ENCODE peak calls at places on chromosomes 16 and 17, in seven cellular contexts. N is CD8-positive, alpha-beta T cell; B is dorsolateral prefrontal cortex; J is A549; A is endodermal cell; H is naive thymus-derived CD4-positive, alpha-beta T cell; D is sigmoid colon. F is an unnamed sample.

GRCh38 chr16:57167951-57168350 is 17.9 kb downstream of the PSME3IP1 start:
- DNase-seq in N (no peak), B (no peak), J (no peak), A (no peak), H (peak), D (peak), F (no peak)

GRCh38 chr17:50165867-50166517 is at the start of gene SGCA:
- DNase-seq in N (no peak), B (peak), J (no peak), A (no peak), H (no peak), D (no peak), F (no peak)

GRCh38 chr17:66849136-66849655 is 14.3 kb downstream of the CACNG5 start:
- DNase-seq in N (no peak), B (no peak), J (no peak), A (no peak), H (no peak), D (no peak), F (no peak)

GRCh38 chr17:79019631-79020584 is 4.1 kb upstream of the C1QTNF1 start:
- DNase-seq in N (no peak), B (no peak), J (peak), A (peak), H (peak), D (peak), F (no peak)

GRCh38 chr16:51556694-51557327 is 405.7 kb upstream of the SALL1 start:
- DNase-seq in N (no peak), B (no peak), J (peak), A (no peak), H (no peak), D (peak), F (no peak)

GRCh38 chr17:30947796-30948195 is 23.0 kb upstream of the RNF135 start:
- DNase-seq in N (no peak), B (no peak), J (no peak), A (no peak), H (no peak), D (no peak), F (no peak)

GRCh38 chr17:49715221-49715620 is 7.5 kb upstream of the SLC35B1 start:
- DNase-seq in N (no peak), B (no peak), J (no peak), A (no peak), H (no peak), D (no peak), F (no peak)

GRCh38 chr16:53692146-53692545 is 11.5 kb downstream of the RPGRIP1L start:
- DNase-seq in N (no peak), B (no peak), J (no peak), A (peak), H (no peak), D (no peak), F (no peak)

GRCh38 chr16:73396556-73396955 is 348.6 kb upstream of the ZFHX3 start:
- DNase-seq in N (no peak), B (no peak), J (no peak), A (peak), H (no peak), D (no peak), F (no peak)

GRCh38 chr16:4936181-4936990 is 562 bp downstream of the PPL start:
- DNase-seq in N (no peak), B (no peak), J (no peak), A (peak), H (no peak), D (peak), F (no peak)

GRCh38 chr17:55327225-55328088 is 62.7 kb downstream of the HLF start:
- DNase-seq in N (no peak), B (no peak), J (no peak), A (peak), H (no peak), D (no peak), F (no peak)

GRCh38 chr16:30649725-30650368 is 913 bp upstream of the PRR14 start:
- DNase-seq in N (no peak), B (no peak), J (no peak), A (no peak), H (no peak), D (no peak), F (no peak)

GRCh38 chr17:50283246-50283645 is 9.0 kb downstream of the TMEM92 start:
- DNase-seq in N (no peak), B (no peak), J (no peak), A (peak), H (no peak), D (no peak), F (no peak)

GRCh38 chr16:8675183-8676159 is 1.1 kb downstream of the ABAT start:
- DNase-seq in N (no peak), B (no peak), J (no peak), A (no peak), H (no peak), D (peak), F (no peak)

GRCh38 chr17:29620271-29620670 is 2.4 kb downstream of the CORO6 start:
- DNase-seq in N (no peak), B (no peak), J (peak), A (peak), H (no peak), D (peak), F (no peak)

GRCh38 chr16:1548234-1548633 is 14.8 kb downstream of the TMEM204 start:
- DNase-seq in N (no peak), B (no peak), J (no peak), A (no peak), H (no peak), D (no peak), F (no peak)

GRCh38 chr17:1620486-1620885 is 8.1 kb downstream of the SLC43A2 start:
- DNase-seq in N (no peak), B (no peak), J (no peak), A (no peak), H (no peak), D (no peak), F (no peak)

GRCh38 chr16:17538942-17539341 is 68.2 kb upstream of the XYLT1 start:
- DNase-seq in N (no peak), B (no peak), J (no peak), A (no peak), H (no peak), D (no peak), F (no peak)

GRCh38 chr17:65346166-65346565 is 209.0 kb downstream of the RGS9 start:
- DNase-seq in N (no peak), B (no peak), J (no peak), A (no peak), H (no peak), D (no peak), F (peak)

GRCh38 chr17:45895304-45895968 is 1.1 kb downstream of the MAPT start:
- DNase-seq in N (no peak), B (peak), J (peak), A (peak), H (peak), D (no peak), F (peak)

GRCh38 chr16:8260140-8260539 is 330.2 kb downstream of the TMEM114 start:
- DNase-seq in N (no peak), B (no peak), J (no peak), A (no peak), H (no peak), D (no peak), F (no peak)

GRCh38 chr17:46783031-46783593 is 35.4 kb downstream of the WNT3 start:
- DNase-seq in N (no peak), B (no peak), J (no peak), A (no peak), H (no peak), D (no peak), F (no peak)

DNA sequence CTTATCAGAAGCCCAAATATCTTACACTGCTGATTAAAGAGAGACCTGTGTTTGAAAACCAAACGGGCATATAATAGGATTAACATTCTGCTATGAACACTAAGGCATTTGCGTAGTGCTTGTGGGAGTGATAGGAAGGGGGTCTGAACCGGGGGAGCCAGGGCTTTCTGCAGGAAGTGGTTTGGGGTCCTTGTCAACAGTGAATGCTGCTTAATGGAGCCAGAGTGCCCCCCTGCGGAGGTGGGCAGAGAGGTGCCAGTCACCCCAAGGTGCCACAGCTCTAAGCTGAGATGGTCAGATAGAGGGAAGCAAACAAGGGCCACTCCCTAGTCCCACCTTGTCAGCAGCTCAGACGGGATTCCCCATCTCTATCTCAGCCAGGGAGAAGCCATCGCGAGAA is 17.6 kb downstream of the NAA60 start:
- DNase-seq in N (peak), B (no peak), J (no peak), A (peak), H (peak), D (no peak), F (no peak)
- H3K27ac ChIP-seq in N (no peak), B (no peak), J (no peak), A (no peak), H (peak), D (no peak), F (no peak)

GRCh38 chr16:69444873-69445517 is 20.6 kb downstream of the CYB5B start:
- DNase-seq in N (no peak), B (no peak), J (no peak), A (no peak), H (no peak), D (no peak), F (no peak)
- H3K27ac ChIP-seq in N (peak), B (peak), J (peak), A (no peak), H (peak), D (peak), F (peak)

GRCh38 chr16:69057400-69058378 is 47.8 kb upstream of the HAS3 start:
- DNase-seq in N (no peak), B (no peak), J (peak), A (no peak), H (no peak), D (peak), F (no peak)
- H3K27ac ChIP-seq in N (no peak), B (no peak), J (peak), A (no peak), H (no peak), D (peak), F (no peak)

GRCh38 chr16:28538733-28539596 is at the start of gene NUPR1:
- DNase-seq in N (no peak), B (peak), J (peak), A (peak), H (no peak), D (peak), F (peak)
- H3K27ac ChIP-seq in N (no peak), B (peak), J (peak), A (no peak), H (no peak), D (peak), F (peak)

GRCh38 chr17:81096741-81097133 is 61.8 kb downstream of the BAIAP2 start:
- DNase-seq in N (no peak), B (no peak), J (no peak), A (no peak), H (no peak), D (no peak), F (no peak)
- H3K27ac ChIP-seq in N (no peak), B (peak), J (peak), A (no peak), H (no peak), D (peak), F (peak)

GRCh38 chr17:9408381-9408780 is 167.2 kb downstream of the STX8 start:
- DNase-seq in N (no peak), B (no peak), J (no peak), A (no peak), H (no peak), D (no peak), F (no peak)

GRCh38 chr17:9410737-9411136 is 164.9 kb downstream of the STX8 start:
- DNase-seq in N (no peak), B (no peak), J (no peak), A (no peak), H (no peak), D (no peak), F (no peak)

GRCh38 chr17:9410285-9410684 is 165.3 kb downstream of the STX8 start:
- DNase-seq in N (no peak), B (no peak), J (no peak), A (no peak), H (no peak), D (no peak), F (no peak)

GRCh38 chr17:9409026-9409425 is 166.6 kb downstream of the STX8 start:
- DNase-seq in N (no peak), B (no peak), J (no peak), A (no peak), H (no peak), D (no peak), F (no peak)

DNA sequence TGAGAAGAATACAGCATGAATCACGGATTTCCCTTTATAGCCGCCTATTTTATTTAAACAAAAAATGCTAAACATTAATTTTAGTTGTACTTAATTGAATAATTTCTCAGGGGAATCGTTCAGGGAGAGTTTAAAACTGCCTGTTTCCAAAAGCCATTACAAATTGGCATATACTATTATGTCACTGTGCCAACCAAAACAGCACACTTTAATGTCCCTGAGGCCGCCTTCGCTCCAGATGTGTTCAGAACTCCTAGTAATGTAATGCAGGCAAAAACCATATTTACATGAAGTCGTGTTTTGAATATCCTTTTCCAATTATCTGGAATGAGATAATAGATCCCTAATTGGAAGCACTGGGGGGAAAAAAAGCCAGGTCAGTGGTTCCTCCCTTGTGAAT is 166.2 kb downstream of the STX8 start:
- DNase-seq in N (no peak), B (no peak), J (no peak), A (no peak), H (no peak), D (no peak), F (no peak)
- H3K27ac ChIP-seq in N (no peak), B (no peak), J (no peak), A (no peak), H (no peak), D (peak), F (no peak)

GRCh38 chr17:15742921-15743320 is 10.8 kb downstream of the TBC1D26 start:
- DNase-seq in N (no peak), B (no peak), J (no peak), A (no peak), H (no peak), D (no peak), F (no peak)
- H3K27ac ChIP-seq in N (no peak), B (no peak), J (no peak), A (no peak), H (no peak), D (no peak), F (no peak)

DNA sequence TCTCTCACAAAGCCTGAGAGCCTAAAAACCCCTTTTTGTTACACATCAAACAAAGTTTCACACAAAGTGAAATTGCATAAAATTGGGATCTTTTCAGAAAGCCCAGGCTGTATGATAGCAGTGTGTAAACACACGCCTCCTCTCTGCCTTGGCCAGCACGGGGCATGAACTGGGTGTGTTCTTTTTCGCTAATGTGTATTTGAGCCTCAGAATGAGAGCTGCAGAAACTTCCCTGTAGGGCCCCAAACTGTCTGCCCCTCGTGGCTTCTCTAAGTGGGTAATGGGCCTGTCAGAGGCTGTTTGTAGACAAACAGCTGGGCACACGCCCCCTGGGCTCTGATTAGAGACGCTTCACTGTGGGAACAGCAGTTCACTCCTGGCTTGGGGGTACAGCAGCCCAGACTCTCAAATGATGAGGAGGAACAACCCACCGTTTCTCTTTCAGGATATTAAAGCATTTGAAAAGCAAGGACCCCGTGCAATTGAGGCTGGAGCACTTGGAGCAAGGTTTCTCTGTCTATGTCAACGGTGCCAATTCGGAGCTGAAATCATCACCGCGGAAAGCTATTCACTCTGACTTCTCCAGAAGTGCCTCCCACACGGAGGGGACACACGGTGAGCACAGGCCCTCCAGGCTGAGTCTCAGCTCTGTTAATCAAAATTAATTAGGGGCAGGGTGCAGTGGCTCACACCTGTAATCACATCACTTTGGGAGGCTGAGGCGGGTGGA is 78.4 kb downstream of the KATNIP start:
- DNase-seq in N (no peak), B (no peak), J (no peak), A (peak), H (no peak), D (no peak), F (no peak)
- H3K27ac ChIP-seq in N (no peak), B (no peak), J (no peak), A (no peak), H (no peak), D (no peak), F (no peak)

DNA sequence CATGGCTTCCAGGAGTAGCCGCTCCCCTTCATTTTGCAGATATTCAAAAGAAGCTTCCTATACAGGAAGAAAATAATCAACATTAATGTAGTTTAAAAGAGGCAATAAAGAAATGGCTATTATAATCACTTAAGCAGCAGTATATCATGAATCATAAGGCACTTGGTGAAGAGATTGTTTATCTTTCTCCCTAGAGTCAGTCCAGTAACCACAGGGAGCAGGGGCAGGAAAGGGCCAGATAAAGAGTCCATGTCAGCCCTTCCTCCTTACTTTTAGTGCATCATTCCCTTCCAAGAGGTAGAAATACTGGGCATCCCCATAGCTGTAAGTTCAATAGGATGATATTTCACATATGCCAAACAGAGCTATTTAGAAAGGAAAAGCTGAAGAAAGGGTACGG is 184.6 kb upstream of the C17orf78 start:
- DNase-seq in N (no peak), B (no peak), J (no peak), A (no peak), H (no peak), D (no peak), F (no peak)
- H3K27ac ChIP-seq in N (no peak), B (no peak), J (no peak), A (no peak), H (no peak), D (no peak), F (no peak)

DNA sequence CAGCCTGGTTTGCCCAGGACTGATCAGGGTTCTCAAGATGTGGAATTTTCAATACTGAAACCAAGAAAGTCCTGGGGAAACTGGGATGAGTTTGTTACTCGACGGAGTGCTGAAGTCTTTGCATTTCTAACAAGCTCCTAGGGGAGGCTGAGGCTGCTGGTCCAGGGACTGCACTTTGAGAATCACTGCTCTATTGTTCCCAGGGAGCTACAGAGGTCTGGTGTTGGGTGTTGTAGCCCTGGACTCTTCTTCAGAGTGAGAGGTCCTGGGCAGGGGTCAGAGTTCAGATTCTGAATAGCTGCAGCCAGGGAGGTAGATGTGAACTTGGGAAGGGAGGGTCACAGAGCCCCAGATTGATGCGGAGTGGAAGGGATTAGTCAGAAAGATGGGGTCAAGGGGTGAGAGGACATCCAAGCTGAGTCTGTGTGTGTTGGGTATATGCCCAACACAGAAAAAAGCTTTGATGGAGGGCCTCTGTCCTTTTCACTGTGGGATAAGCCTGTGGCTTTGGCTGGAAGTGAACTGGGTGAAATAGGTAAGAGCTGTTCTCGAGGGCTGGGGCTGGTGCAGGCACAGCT is 14.1 kb downstream of the TMEM238L start:
- DNase-seq in N (no peak), B (no peak), J (no peak), A (no peak), H (no peak), D (no peak), F (no peak)
- H3K27ac ChIP-seq in N (no peak), B (peak), J (no peak), A (no peak), H (no peak), D (no peak), F (peak)